ENCODE peak calls at places on chromosomes 6 and 20, in four cellular contexts. N, I, J and F are unnamed samples.

GRCh38 chr6:87237804-87238203 is 82.4 kb downstream of the ZNF292 start:
- DNase-seq in I (no peak), N (peak; percentile 18), J (no peak), F (peak; percentile 7)

GRCh38 chr6:99521557-99522286 is 6.5 kb upstream of the USP45 start:
- DNase-seq in I (no peak), N (no peak), J (no peak), F (no peak)

GRCh38 chr20:20210327-20210726 is 157.6 kb upstream of the INSM1 start:
- DNase-seq in J (peak; percentile 22), N (no peak), I (no peak), F (no peak)

GRCh38 chr6:153086225-153086990 is 44.7 kb downstream of the RGS17 start:
- DNase-seq in J (no peak), N (no peak), I (no peak), F (no peak)

GRCh38 chr20:15297059-15297875 is 959.9 kb upstream of the FLRT3 start:
- DNase-seq in I (no peak), N (no peak), J (no peak), F (no peak)

GRCh38 chr6:154522576-154522975 is 12.1 kb upstream of the CNKSR3 start:
- DNase-seq in I (no peak), J (no peak), N (no peak), F (no peak)

GRCh38 chr20:13130707-13131103 is 90.4 kb upstream of the ISM1 start:
- DNase-seq in N (no peak), I (no peak), J (no peak), F (no peak)

GRCh38 chr20:19308151-19308550 is 95.7 kb downstream of the SLC24A3 start:
- DNase-seq in N (no peak), J (no peak), I (no peak), F (no peak)

DNA sequence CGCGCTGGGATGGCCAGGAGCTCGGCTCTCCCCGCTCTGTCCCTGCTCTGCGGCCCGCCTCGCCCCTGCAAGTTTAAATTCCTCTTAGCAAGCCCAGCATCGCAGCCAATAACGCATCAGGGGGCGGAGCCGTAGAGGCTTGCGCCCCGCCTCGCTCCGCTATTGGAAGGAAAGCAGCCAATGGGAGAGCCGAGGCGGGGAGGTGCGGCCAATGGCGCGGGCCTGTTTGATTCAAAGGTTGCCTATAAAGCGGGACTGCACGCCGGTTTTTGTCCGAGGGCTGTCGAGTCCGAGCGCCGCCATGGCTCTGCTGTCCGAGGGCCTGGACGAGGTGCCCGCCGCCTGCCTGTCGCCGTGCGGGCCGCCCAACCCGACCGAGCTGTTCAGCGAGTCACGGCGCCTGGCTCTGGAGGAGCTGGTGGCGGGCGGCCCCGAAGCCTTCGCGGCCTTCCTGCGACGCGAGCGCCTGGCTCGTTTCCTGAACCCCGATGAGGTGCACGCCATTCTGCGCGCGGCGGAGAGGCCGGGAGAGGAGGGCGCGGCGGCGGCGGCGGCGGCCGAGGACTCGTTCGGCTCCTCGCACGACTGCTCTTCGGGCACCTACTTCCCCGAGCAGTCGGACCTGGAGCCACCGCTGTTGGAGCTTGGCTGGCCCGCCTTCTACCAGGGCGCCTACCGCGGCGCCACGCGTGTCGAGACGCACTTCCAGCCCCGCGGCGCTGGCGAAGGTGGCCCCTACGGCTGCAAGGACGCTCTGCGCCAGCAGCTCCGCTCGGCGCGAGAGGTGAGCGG is at the start of gene FAM83D:
- DNase-seq in I (peak; percentile 99), N (peak; percentile 97), J (peak; percentile 93), F (peak; percentile 96)
- TF ChIP-seq POLR2A in I (peak; percentile 99), N (peak; percentile 94), J (peak; percentile 65), F (peak; percentile 97)

GRCh38 chr6:82364087-82365010 is 732 bp downstream of the TPBG start:
- DNase-seq in J (peak; percentile 58), N (peak; percentile 54), I (peak; percentile 83), F (peak; percentile 57)
- TF ChIP-seq POLR2A in J (no peak), N (peak; percentile 41), I (peak; percentile 56), F (peak; percentile 30)

DNA sequence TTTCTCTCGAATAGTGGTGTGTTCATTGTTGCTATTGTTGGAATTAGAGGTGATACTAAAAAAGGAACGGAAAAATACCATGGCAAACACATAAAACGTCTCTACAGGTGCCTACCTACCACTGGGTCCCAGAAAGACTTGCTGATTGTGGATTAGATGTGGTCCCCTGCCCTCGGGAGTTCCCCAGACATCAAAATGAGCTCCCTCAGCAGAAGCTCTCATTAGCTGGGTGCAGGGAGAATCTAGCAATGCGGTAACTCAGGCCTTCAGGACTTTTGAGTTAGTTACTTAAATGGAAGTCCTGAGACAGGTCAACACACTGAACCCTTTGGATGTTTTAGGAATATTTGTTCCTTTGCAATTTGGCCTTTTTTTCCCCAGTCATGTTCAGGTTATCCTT is 6.1 kb downstream of the IRF4 start:
- DNase-seq in N (no peak), J (no peak), I (no peak), F (no peak)
- TF ChIP-seq POLR2A in N (no peak), J (no peak), I (no peak), F (no peak)

GRCh38 chr20:31879143-31879987 is 8.9 kb downstream of the TTLL9 start:
- DNase-seq in I (peak; percentile 94), J (peak; percentile 94), N (peak; percentile 89), F (peak; percentile 98)
- TF ChIP-seq POLR2A in I (no peak), J (peak; percentile 58), N (peak; percentile 33), F (peak; percentile 88)

DNA sequence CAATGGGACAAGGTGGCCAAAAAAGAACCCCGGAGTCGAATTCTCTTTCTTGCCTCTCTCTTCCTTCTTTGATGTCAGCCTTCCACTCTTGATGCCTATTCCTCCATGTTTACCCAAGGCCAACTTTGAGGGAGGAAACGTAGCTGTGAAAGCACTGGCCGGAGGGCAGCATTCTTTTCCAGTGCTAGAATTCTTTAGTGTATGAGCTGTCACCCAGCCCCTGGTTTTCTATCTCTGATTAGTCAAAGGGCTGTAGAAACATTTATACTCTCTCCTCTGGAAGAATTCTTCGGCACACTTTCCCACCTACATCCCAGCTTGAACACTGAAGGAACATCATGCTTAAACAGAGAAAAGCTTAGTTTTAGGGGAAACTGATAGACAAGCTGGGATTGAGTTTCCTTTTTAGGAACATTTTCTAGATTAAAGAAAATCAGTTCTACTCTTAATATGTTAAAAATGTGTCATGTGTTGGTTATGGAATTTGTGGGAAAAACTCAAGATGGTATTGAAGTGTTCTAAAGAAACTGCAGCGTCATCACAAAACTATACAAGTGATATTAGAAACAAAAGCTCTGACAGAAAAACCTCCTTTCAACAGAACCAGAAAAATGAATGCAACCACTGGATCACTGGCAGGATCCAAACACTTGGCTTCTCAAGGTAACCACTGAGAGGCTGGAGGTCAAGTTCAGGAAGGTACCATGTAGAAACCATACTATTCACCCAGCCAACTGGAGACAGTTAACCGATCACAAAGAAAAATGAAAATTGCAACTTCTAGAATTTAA is 20.7 kb upstream of the UTRN start:
- DNase-seq in I (no peak), J (no peak), N (peak; percentile 71), F (peak; percentile 25)
- TF ChIP-seq POLR2A in I (no peak), J (no peak), N (no peak), F (no peak)

GRCh38 chr6:156778615-156779205 is 1.5 kb downstream of the ARID1B start:
- DNase-seq in J (peak; percentile 66), I (peak; percentile 64), N (no peak), F (no peak)
- TF ChIP-seq POLR2A in J (peak; percentile 30), I (peak; percentile 43), N (no peak), F (peak; percentile 21)